ENCODE peak calls at places on chromosomes 7 and 10, in six cellular contexts. U is NCI-H1092; B is stimulated activated naive B cell treated with anti-CD40 and anti-IgM and Interleukin-4, amounts not matched to agents 10 μg/mL and 1 μg/mL and 100 μg/mL, for 72 hours; N is activated CD4-positive, alpha-beta T cell treated with anti-CD3 and anti-CD28 coated beads, Interleukin-2, amount 50 U/mL, for 4 hours; W is activated CD8-positive, alpha-beta memory T cell treated with anti-CD3 and anti-CD28 coated beads for 4 hours; F is CD8-positive, alpha-beta T cell. I is an unnamed sample.

GRCh38 chr10:126135177-126135576 is 238.8 kb downstream of the FANK1 start:
- DNase-seq in U (no peak), B (no peak), N (no peak), W (no peak), F (no peak), I (no peak)

GRCh38 chr10:2145486-2145885 is 408.2 kb upstream of the ADARB2 start:
- DNase-seq in U (no peak), B (no peak), N (no peak), W (no peak), F (no peak), I (no peak)

GRCh38 chr7:66348531-66348930 is 143.4 kb downstream of the TPST1 start:
- DNase-seq in U (no peak), B (no peak), N (no peak), W (no peak), F (no peak), I (no peak)

GRCh38 chr10:113520606-113521481 is 32.0 kb upstream of the HABP2 start:
- DNase-seq in U (peak; percentile 29), B (peak; percentile 20), N (no peak), W (no peak), F (no peak), I (peak; percentile 66)

GRCh38 chr7:88495901-88496300 is 189.2 kb upstream of the STEAP4 start:
- DNase-seq in U (no peak), B (no peak), N (no peak), W (no peak), F (no peak), I (no peak)

GRCh38 chr7:42274052-42274451 is 37.0 kb upstream of the GLI3 start:
- DNase-seq in U (no peak), B (no peak), N (no peak), W (no peak), F (no peak), I (no peak)

GRCh38 chr10:118340486-118340885 is 1.6 kb downstream of the FAM204A start:
- DNase-seq in U (no peak), B (no peak), N (no peak), W (no peak), F (no peak), I (no peak)

GRCh38 chr7:38476764-38477163 is 154.4 kb downstream of the AMPH start:
- DNase-seq in U (no peak), B (no peak), N (no peak), W (no peak), F (no peak), I (no peak)

GRCh38 chr7:42831051-42831952 is 80.6 kb downstream of the C7orf25 start:
- DNase-seq in U (no peak), B (no peak), N (no peak), W (no peak), F (no peak), I (no peak)

GRCh38 chr7:86932038-86932512 is 127.4 kb downstream of the ELAPOR2 start:
- DNase-seq in U (no peak), B (no peak), N (no peak), W (no peak), F (no peak), I (no peak)